ENCODE peak calls at places on chromosomes 6 and 20, in four cellular contexts. O is SK-N-SH, V is K562, Z is HepG2. L is an unnamed sample.
A peak's percentile ranks its signal among the peaks of the same experiment; 100 is the strongest.

GRCh38 chr6:17530321-17530835 is 69.7 kb upstream of the FAM8A1 start:
- DNase-seq in Z (no peak), V (no peak), O (no peak), L (no peak)

GRCh38 chr20:41701596-41702350 is 83.6 kb upstream of the CHD6 start:
- DNase-seq in Z (no peak), O (no peak), V (no peak), L (no peak)

GRCh38 chr6:32195902-32196681 is 3.6 kb upstream of the GPSM3 start:
- DNase-seq in O (peak; percentile 88), V (peak; percentile 77), Z (peak; percentile 88), L (peak; percentile 62)

GRCh38 chr6:89048286-89048923 is 32.1 kb upstream of the PNRC1 start:
- DNase-seq in O (no peak), V (no peak), Z (no peak), L (no peak)

GRCh38 chr6:1382331-1382882 is 7.0 kb upstream of the FOXF2 start:
- DNase-seq in V (no peak), Z (no peak), O (no peak), L (no peak)

GRCh38 chr20:32535953-32536823 is 48.9 kb downstream of the NOL4L start:
- DNase-seq in V (peak; percentile 91), O (peak; percentile 96), Z (peak; percentile 79), L (peak; percentile 87)

GRCh38 chr6:11212625-11213024 is 19.8 kb downstream of the NEDD9 start:
- DNase-seq in Z (no peak), O (no peak), V (no peak), L (no peak)

GRCh38 chr6:139364302-139364981 is 10.0 kb downstream of the CITED2 start:
- DNase-seq in Z (no peak), V (peak; percentile 56), O (peak; percentile 45), L (peak; percentile 60)

GRCh38 chr6:139713911-139714527 is 339.6 kb upstream of the CITED2 start:
- DNase-seq in Z (no peak), V (no peak), O (no peak), L (no peak)

GRCh38 chr6:170076466-170077165 is 214.3 kb downstream of the DLL1 start:
- DNase-seq in V (no peak), Z (no peak), O (peak; percentile 15), L (no peak)

GRCh38 chr6:28282923-28283322 is 1.6 kb downstream of the PGBD1 start:
- DNase-seq in O (no peak), Z (no peak), V (no peak), L (no peak)

GRCh38 chr6:102766946-102767345 is 1373.4 kb downstream of the GRIK2 start:
- DNase-seq in V (no peak), O (no peak), Z (no peak), L (no peak)

GRCh38 chr6:10696655-10697054 is 1.9 kb downstream of the PAK1IP1 start:
- DNase-seq in Z (no peak), V (no peak), O (no peak), L (no peak)

GRCh38 chr6:109770779-109771178 is 79.7 kb downstream of the FIG4 start:
- DNase-seq in V (no peak), O (no peak), Z (no peak), L (no peak)

GRCh38 chr6:109770047-109770446 is 79.0 kb downstream of the FIG4 start:
- DNase-seq in O (no peak), V (no peak), Z (no peak), L (no peak)

GRCh38 chr6:109769213-109769612 is 78.1 kb downstream of the FIG4 start:
- DNase-seq in V (no peak), Z (no peak), O (no peak), L (no peak)

GRCh38 chr6:109768485-109768884 is 77.4 kb downstream of the FIG4 start:
- DNase-seq in O (no peak), V (no peak), Z (no peak), L (no peak)

DNA sequence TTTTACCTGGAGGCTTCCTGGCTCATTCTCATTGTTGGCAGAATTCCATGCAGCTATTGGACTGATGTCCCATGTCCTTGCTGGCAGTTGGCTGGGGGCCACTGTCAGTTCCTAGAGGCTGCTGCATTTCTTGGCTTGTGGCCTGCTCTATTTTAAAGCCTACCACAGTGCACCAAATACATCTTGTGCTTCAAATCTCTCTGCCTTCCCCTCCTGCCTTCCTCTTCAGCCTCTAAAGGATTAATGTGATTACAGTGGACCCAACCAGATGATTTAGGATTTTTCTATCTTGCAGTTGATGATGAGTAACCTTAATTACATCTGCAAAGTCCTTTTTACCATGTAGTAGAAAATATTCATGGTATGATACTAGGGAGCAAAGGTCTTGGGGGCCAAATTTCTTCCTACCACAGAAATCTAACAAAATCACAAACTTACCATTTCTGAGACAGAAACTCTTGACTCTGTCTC is 81.9 kb downstream of the FIG4 start:
- DNase-seq in V (no peak), Z (no peak), O (no peak), L (no peak)
- TF ChIP-seq FOXM1 in V (no peak), Z (no peak), O (no peak), L (no peak)

GRCh38 chr6:119446623-119447008 is 97.1 kb upstream of the MAN1A1 start:
- DNase-seq in V (no peak), O (no peak), Z (no peak), L (no peak)
- TF ChIP-seq FOXM1 in V (no peak), O (no peak), Z (no peak), L (no peak)

GRCh38 chr6:131029661-131030297 is 33.3 kb downstream of the EPB41L2 start:
- DNase-seq in V (peak; percentile 12), Z (no peak), O (no peak), L (no peak)
- TF ChIP-seq FOXM1 in V (no peak), Z (no peak), O (no peak), L (no peak)

GRCh38 chr6:113881473-113881980 is 24.4 kb downstream of the MARCKS start:
- DNase-seq in O (no peak), Z (no peak), V (no peak), L (no peak)

GRCh38 chr6:113876654-113877053 is 19.5 kb downstream of the MARCKS start:
- DNase-seq in O (no peak), V (no peak), Z (no peak), L (no peak)

GRCh38 chr6:113875470-113875869 is 18.3 kb downstream of the MARCKS start:
- DNase-seq in Z (no peak), V (no peak), O (no peak), L (no peak)

GRCh38 chr6:113882341-113882740 is 25.2 kb downstream of the MARCKS start:
- DNase-seq in V (no peak), O (no peak), Z (no peak), L (no peak)

GRCh38 chr6:113879186-113880096 is 22.3 kb downstream of the MARCKS start:
- DNase-seq in O (peak; percentile 56), Z (peak; percentile 67), V (peak; percentile 56), L (peak; percentile 74)
- TF ChIP-seq FOXM1 in O (no peak), Z (no peak), V (no peak), L (no peak)

DNA sequence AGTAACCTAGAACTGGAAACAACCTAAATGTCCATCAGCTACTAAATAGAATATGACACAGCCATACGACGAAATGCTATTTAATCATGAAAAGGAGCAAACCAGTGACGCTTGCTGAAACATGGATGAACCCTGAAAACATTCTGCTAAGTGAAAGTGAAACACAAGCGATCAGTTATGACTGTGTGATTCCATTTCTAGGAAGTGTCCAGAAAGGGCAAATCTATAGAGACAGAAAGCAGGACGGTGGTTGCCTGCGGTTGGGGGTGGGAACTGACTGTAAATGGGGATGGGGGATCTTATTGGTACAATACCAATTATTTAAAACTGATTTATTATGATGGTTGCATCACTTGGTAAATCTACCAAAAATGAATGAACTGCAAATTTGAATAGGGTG is 126.8 kb downstream of the IPCEF1 start:
- DNase-seq in V (no peak), Z (no peak), O (no peak), L (no peak)
- TF ChIP-seq FOXM1 in V (no peak), Z (no peak), O (no peak), L (no peak)

L was measured in HEK293T.